ENCODE peak calls at places on chromosomes 11 and 22, in nine cellular contexts. One of them, this sample, is unnamed.

GRCh38 chr11:17395978-17396377 is 7.5 kb upstream of the KCNJ11 start:
- DNase-seq in SK-N-SH: peak
- DNase-seq in pulmonary artery endothelial cell: no peak
- DNase-seq in activated CD8-positive, alpha-beta T cell treated with anti-CD3 and anti-CD28 coated beads, Interleukin-2, amount 10 ng/mL, durations not matched to agents 7 days and 5 days: no peak
- DNase-seq in Calu3: no peak
- DNase-seq in activated CD8-positive, alpha-beta memory T cell treated with anti-CD3 and anti-CD28 coated beads, Interleukin-2, amount 50 U/mL, for 48 hours: no peak
- DNase-seq in stimulated activated CD4-positive, alpha-beta T cell treated with anti-CD3 and anti-CD28 coated beads, Interleukin-4, amount 100 ng/mL, for 4 hours: no peak
- DNase-seq in NCI-H2029 treated with DMSO at 0.1 percent for 48 hours: no peak
- DNase-seq in dorsolateral prefrontal cortex: no peak
- DNase-seq in this sample: no peak

GRCh38 chr11:130220311-130221030 is 60.9 kb downstream of the ST14 start:
- DNase-seq in SK-N-SH: no peak
- DNase-seq in pulmonary artery endothelial cell: no peak
- DNase-seq in activated CD8-positive, alpha-beta T cell treated with anti-CD3 and anti-CD28 coated beads, Interleukin-2, amount 10 ng/mL, durations not matched to agents 7 days and 5 days: no peak
- DNase-seq in Calu3: no peak
- DNase-seq in activated CD8-positive, alpha-beta memory T cell treated with anti-CD3 and anti-CD28 coated beads, Interleukin-2, amount 50 U/mL, for 48 hours: no peak
- DNase-seq in stimulated activated CD4-positive, alpha-beta T cell treated with anti-CD3 and anti-CD28 coated beads, Interleukin-4, amount 100 ng/mL, for 4 hours: no peak
- DNase-seq in NCI-H2029 treated with DMSO at 0.1 percent for 48 hours: no peak
- DNase-seq in dorsolateral prefrontal cortex: no peak
- DNase-seq in this sample: peak

GRCh38 chr11:7480132-7480531 is 5.2 kb upstream of the OLFML1 start:
- DNase-seq in SK-N-SH: no peak
- DNase-seq in pulmonary artery endothelial cell: no peak
- DNase-seq in activated CD8-positive, alpha-beta T cell treated with anti-CD3 and anti-CD28 coated beads, Interleukin-2, amount 10 ng/mL, durations not matched to agents 7 days and 5 days: no peak
- DNase-seq in Calu3: no peak
- DNase-seq in activated CD8-positive, alpha-beta memory T cell treated with anti-CD3 and anti-CD28 coated beads, Interleukin-2, amount 50 U/mL, for 48 hours: no peak
- DNase-seq in stimulated activated CD4-positive, alpha-beta T cell treated with anti-CD3 and anti-CD28 coated beads, Interleukin-4, amount 100 ng/mL, for 4 hours: no peak
- DNase-seq in NCI-H2029 treated with DMSO at 0.1 percent for 48 hours: no peak
- DNase-seq in dorsolateral prefrontal cortex: no peak
- DNase-seq in this sample: no peak

GRCh38 chr22:49564666-49565515 is 262.8 kb downstream of the BRD1 start:
- DNase-seq in SK-N-SH: no peak
- DNase-seq in pulmonary artery endothelial cell: no peak
- DNase-seq in activated CD8-positive, alpha-beta T cell treated with anti-CD3 and anti-CD28 coated beads, Interleukin-2, amount 10 ng/mL, durations not matched to agents 7 days and 5 days: no peak
- DNase-seq in Calu3: no peak
- DNase-seq in activated CD8-positive, alpha-beta memory T cell treated with anti-CD3 and anti-CD28 coated beads, Interleukin-2, amount 50 U/mL, for 48 hours: no peak
- DNase-seq in stimulated activated CD4-positive, alpha-beta T cell treated with anti-CD3 and anti-CD28 coated beads, Interleukin-4, amount 100 ng/mL, for 4 hours: no peak
- DNase-seq in NCI-H2029 treated with DMSO at 0.1 percent for 48 hours: no peak
- DNase-seq in dorsolateral prefrontal cortex: no peak
- DNase-seq in this sample: no peak

GRCh38 chr11:11148104-11148509 is 204.9 kb downstream of the CSNK2A3 start:
- DNase-seq in SK-N-SH: no peak
- DNase-seq in pulmonary artery endothelial cell: no peak
- DNase-seq in activated CD8-positive, alpha-beta T cell treated with anti-CD3 and anti-CD28 coated beads, Interleukin-2, amount 10 ng/mL, durations not matched to agents 7 days and 5 days: no peak
- DNase-seq in Calu3: peak
- DNase-seq in activated CD8-positive, alpha-beta memory T cell treated with anti-CD3 and anti-CD28 coated beads, Interleukin-2, amount 50 U/mL, for 48 hours: no peak
- DNase-seq in stimulated activated CD4-positive, alpha-beta T cell treated with anti-CD3 and anti-CD28 coated beads, Interleukin-4, amount 100 ng/mL, for 4 hours: no peak
- DNase-seq in NCI-H2029 treated with DMSO at 0.1 percent for 48 hours: no peak
- DNase-seq in dorsolateral prefrontal cortex: no peak
- DNase-seq in this sample: peak

GRCh38 chr22:24155597-24156145 is 25.6 kb upstream of the SUSD2 start:
- DNase-seq in SK-N-SH: peak
- DNase-seq in pulmonary artery endothelial cell: no peak
- DNase-seq in activated CD8-positive, alpha-beta T cell treated with anti-CD3 and anti-CD28 coated beads, Interleukin-2, amount 10 ng/mL, durations not matched to agents 7 days and 5 days: peak
- DNase-seq in Calu3: peak
- DNase-seq in activated CD8-positive, alpha-beta memory T cell treated with anti-CD3 and anti-CD28 coated beads, Interleukin-2, amount 50 U/mL, for 48 hours: peak
- DNase-seq in stimulated activated CD4-positive, alpha-beta T cell treated with anti-CD3 and anti-CD28 coated beads, Interleukin-4, amount 100 ng/mL, for 4 hours: peak
- DNase-seq in NCI-H2029 treated with DMSO at 0.1 percent for 48 hours: no peak
- DNase-seq in dorsolateral prefrontal cortex: no peak
- DNase-seq in this sample: peak

GRCh38 chr11:2305862-2306823 is 4.3 kb downstream of the TSPAN32 start:
- DNase-seq in SK-N-SH: peak
- DNase-seq in pulmonary artery endothelial cell: no peak
- DNase-seq in activated CD8-positive, alpha-beta T cell treated with anti-CD3 and anti-CD28 coated beads, Interleukin-2, amount 10 ng/mL, durations not matched to agents 7 days and 5 days: peak
- DNase-seq in Calu3: no peak
- DNase-seq in activated CD8-positive, alpha-beta memory T cell treated with anti-CD3 and anti-CD28 coated beads, Interleukin-2, amount 50 U/mL, for 48 hours: peak
- DNase-seq in stimulated activated CD4-positive, alpha-beta T cell treated with anti-CD3 and anti-CD28 coated beads, Interleukin-4, amount 100 ng/mL, for 4 hours: no peak
- DNase-seq in NCI-H2029 treated with DMSO at 0.1 percent for 48 hours: no peak
- DNase-seq in dorsolateral prefrontal cortex: no peak
- DNase-seq in this sample: no peak

GRCh38 chr11:44568706-44569473 is 3.4 kb downstream of the CD82 start:
- DNase-seq in SK-N-SH: peak
- DNase-seq in pulmonary artery endothelial cell: peak
- DNase-seq in activated CD8-positive, alpha-beta T cell treated with anti-CD3 and anti-CD28 coated beads, Interleukin-2, amount 10 ng/mL, durations not matched to agents 7 days and 5 days: peak
- DNase-seq in Calu3: peak
- DNase-seq in activated CD8-positive, alpha-beta memory T cell treated with anti-CD3 and anti-CD28 coated beads, Interleukin-2, amount 50 U/mL, for 48 hours: peak
- DNase-seq in stimulated activated CD4-positive, alpha-beta T cell treated with anti-CD3 and anti-CD28 coated beads, Interleukin-4, amount 100 ng/mL, for 4 hours: peak
- DNase-seq in NCI-H2029 treated with DMSO at 0.1 percent for 48 hours: no peak
- DNase-seq in dorsolateral prefrontal cortex: no peak
- DNase-seq in this sample: peak

GRCh38 chr11:125343732-125344131 is 152.3 kb downstream of the FEZ1 start:
- DNase-seq in SK-N-SH: no peak
- DNase-seq in pulmonary artery endothelial cell: no peak
- DNase-seq in activated CD8-positive, alpha-beta T cell treated with anti-CD3 and anti-CD28 coated beads, Interleukin-2, amount 10 ng/mL, durations not matched to agents 7 days and 5 days: no peak
- DNase-seq in Calu3: no peak
- DNase-seq in activated CD8-positive, alpha-beta memory T cell treated with anti-CD3 and anti-CD28 coated beads, Interleukin-2, amount 50 U/mL, for 48 hours: no peak
- DNase-seq in stimulated activated CD4-positive, alpha-beta T cell treated with anti-CD3 and anti-CD28 coated beads, Interleukin-4, amount 100 ng/mL, for 4 hours: no peak
- DNase-seq in NCI-H2029 treated with DMSO at 0.1 percent for 48 hours: no peak
- DNase-seq in dorsolateral prefrontal cortex: no peak
- DNase-seq in this sample: no peak

GRCh38 chr11:68215524-68216170 is 2.6 kb upstream of the KMT5B start:
- DNase-seq in SK-N-SH: peak
- DNase-seq in pulmonary artery endothelial cell: no peak
- DNase-seq in activated CD8-positive, alpha-beta T cell treated with anti-CD3 and anti-CD28 coated beads, Interleukin-2, amount 10 ng/mL, durations not matched to agents 7 days and 5 days: no peak
- DNase-seq in Calu3: no peak
- DNase-seq in activated CD8-positive, alpha-beta memory T cell treated with anti-CD3 and anti-CD28 coated beads, Interleukin-2, amount 50 U/mL, for 48 hours: no peak
- DNase-seq in stimulated activated CD4-positive, alpha-beta T cell treated with anti-CD3 and anti-CD28 coated beads, Interleukin-4, amount 100 ng/mL, for 4 hours: no peak
- DNase-seq in NCI-H2029 treated with DMSO at 0.1 percent for 48 hours: no peak
- DNase-seq in dorsolateral prefrontal cortex: no peak
- DNase-seq in this sample: no peak

GRCh38 chr11:117181586-117182550 is 3.3 kb downstream of the SIDT2 start:
- DNase-seq in SK-N-SH: no peak
- DNase-seq in pulmonary artery endothelial cell: no peak
- DNase-seq in activated CD8-positive, alpha-beta T cell treated with anti-CD3 and anti-CD28 coated beads, Interleukin-2, amount 10 ng/mL, durations not matched to agents 7 days and 5 days: no peak
- DNase-seq in Calu3: no peak
- DNase-seq in activated CD8-positive, alpha-beta memory T cell treated with anti-CD3 and anti-CD28 coated beads, Interleukin-2, amount 50 U/mL, for 48 hours: peak
- DNase-seq in stimulated activated CD4-positive, alpha-beta T cell treated with anti-CD3 and anti-CD28 coated beads, Interleukin-4, amount 100 ng/mL, for 4 hours: no peak
- DNase-seq in NCI-H2029 treated with DMSO at 0.1 percent for 48 hours: no peak
- DNase-seq in dorsolateral prefrontal cortex: peak
- DNase-seq in this sample: no peak

GRCh38 chr22:20803696-20804324 is 29.9 kb downstream of the SERPIND1 start:
- DNase-seq in SK-N-SH: peak
- DNase-seq in pulmonary artery endothelial cell: no peak
- DNase-seq in activated CD8-positive, alpha-beta T cell treated with anti-CD3 and anti-CD28 coated beads, Interleukin-2, amount 10 ng/mL, durations not matched to agents 7 days and 5 days: peak
- DNase-seq in Calu3: peak
- DNase-seq in activated CD8-positive, alpha-beta memory T cell treated with anti-CD3 and anti-CD28 coated beads, Interleukin-2, amount 50 U/mL, for 48 hours: peak
- DNase-seq in stimulated activated CD4-positive, alpha-beta T cell treated with anti-CD3 and anti-CD28 coated beads, Interleukin-4, amount 100 ng/mL, for 4 hours: peak
- DNase-seq in NCI-H2029 treated with DMSO at 0.1 percent for 48 hours: no peak
- DNase-seq in dorsolateral prefrontal cortex: peak
- DNase-seq in this sample: peak

GRCh38 chr11:13126430-13126829 is 117.3 kb downstream of the RASSF10 start:
- DNase-seq in SK-N-SH: no peak
- DNase-seq in pulmonary artery endothelial cell: no peak
- DNase-seq in activated CD8-positive, alpha-beta T cell treated with anti-CD3 and anti-CD28 coated beads, Interleukin-2, amount 10 ng/mL, durations not matched to agents 7 days and 5 days: no peak
- DNase-seq in Calu3: no peak
- DNase-seq in activated CD8-positive, alpha-beta memory T cell treated with anti-CD3 and anti-CD28 coated beads, Interleukin-2, amount 50 U/mL, for 48 hours: no peak
- DNase-seq in stimulated activated CD4-positive, alpha-beta T cell treated with anti-CD3 and anti-CD28 coated beads, Interleukin-4, amount 100 ng/mL, for 4 hours: no peak
- DNase-seq in NCI-H2029 treated with DMSO at 0.1 percent for 48 hours: peak
- DNase-seq in dorsolateral prefrontal cortex: no peak
- DNase-seq in this sample: no peak

GRCh38 chr22:23125512-23126103 is 16.2 kb downstream of the RSPH14 start:
- DNase-seq in SK-N-SH: no peak
- DNase-seq in pulmonary artery endothelial cell: no peak
- DNase-seq in activated CD8-positive, alpha-beta T cell treated with anti-CD3 and anti-CD28 coated beads, Interleukin-2, amount 10 ng/mL, durations not matched to agents 7 days and 5 days: no peak
- DNase-seq in Calu3: no peak
- DNase-seq in activated CD8-positive, alpha-beta memory T cell treated with anti-CD3 and anti-CD28 coated beads, Interleukin-2, amount 50 U/mL, for 48 hours: no peak
- DNase-seq in stimulated activated CD4-positive, alpha-beta T cell treated with anti-CD3 and anti-CD28 coated beads, Interleukin-4, amount 100 ng/mL, for 4 hours: no peak
- DNase-seq in NCI-H2029 treated with DMSO at 0.1 percent for 48 hours: no peak
- DNase-seq in dorsolateral prefrontal cortex: no peak
- DNase-seq in this sample: no peak

GRCh38 chr22:41672780-41673509 is 15.7 kb downstream of the SNU13 start:
- DNase-seq in SK-N-SH: no peak
- DNase-seq in pulmonary artery endothelial cell: no peak
- DNase-seq in activated CD8-positive, alpha-beta T cell treated with anti-CD3 and anti-CD28 coated beads, Interleukin-2, amount 10 ng/mL, durations not matched to agents 7 days and 5 days: no peak
- DNase-seq in Calu3: no peak
- DNase-seq in activated CD8-positive, alpha-beta memory T cell treated with anti-CD3 and anti-CD28 coated beads, Interleukin-2, amount 50 U/mL, for 48 hours: no peak
- DNase-seq in stimulated activated CD4-positive, alpha-beta T cell treated with anti-CD3 and anti-CD28 coated beads, Interleukin-4, amount 100 ng/mL, for 4 hours: no peak
- DNase-seq in NCI-H2029 treated with DMSO at 0.1 percent for 48 hours: no peak
- DNase-seq in dorsolateral prefrontal cortex: no peak
- DNase-seq in this sample: no peak

GRCh38 chr22:37827056-37827455 is 3.9 kb downstream of the GALR3 start:
- DNase-seq in SK-N-SH: no peak
- DNase-seq in pulmonary artery endothelial cell: no peak
- DNase-seq in activated CD8-positive, alpha-beta T cell treated with anti-CD3 and anti-CD28 coated beads, Interleukin-2, amount 10 ng/mL, durations not matched to agents 7 days and 5 days: no peak
- DNase-seq in Calu3: no peak
- DNase-seq in activated CD8-positive, alpha-beta memory T cell treated with anti-CD3 and anti-CD28 coated beads, Interleukin-2, amount 50 U/mL, for 48 hours: no peak
- DNase-seq in stimulated activated CD4-positive, alpha-beta T cell treated with anti-CD3 and anti-CD28 coated beads, Interleukin-4, amount 100 ng/mL, for 4 hours: no peak
- DNase-seq in NCI-H2029 treated with DMSO at 0.1 percent for 48 hours: no peak
- DNase-seq in dorsolateral prefrontal cortex: no peak
- DNase-seq in this sample: peak

GRCh38 chr11:3146612-3147256 is 18.4 kb downstream of the OSBPL5 start:
- DNase-seq in SK-N-SH: peak
- DNase-seq in pulmonary artery endothelial cell: no peak
- DNase-seq in activated CD8-positive, alpha-beta T cell treated with anti-CD3 and anti-CD28 coated beads, Interleukin-2, amount 10 ng/mL, durations not matched to agents 7 days and 5 days: no peak
- DNase-seq in Calu3: no peak
- DNase-seq in activated CD8-positive, alpha-beta memory T cell treated with anti-CD3 and anti-CD28 coated beads, Interleukin-2, amount 50 U/mL, for 48 hours: no peak
- DNase-seq in stimulated activated CD4-positive, alpha-beta T cell treated with anti-CD3 and anti-CD28 coated beads, Interleukin-4, amount 100 ng/mL, for 4 hours: no peak
- DNase-seq in NCI-H2029 treated with DMSO at 0.1 percent for 48 hours: no peak
- DNase-seq in dorsolateral prefrontal cortex: no peak
- DNase-seq in this sample: no peak